ENCODE peak calls at places on chromosomes 1 and 21, in eight cellular contexts. Y is stomach, D is GM23338, N is K562, F is sigmoid colon, Z is SK-N-MC, O is endothelial cell of umbilical vein, J is SK-N-SH. V is an unnamed sample.

GRCh38 chr1:200861937-200862647 is 10.7 kb upstream of the GPR25 start:
- DNase-seq in Y (no peak), D (no peak), N (no peak), F (no peak), Z (no peak), O (no peak), J (no peak), V (no peak)

GRCh38 chr1:82896036-82896435 is 1095.3 kb downstream of the ADGRL2 start:
- DNase-seq in Y (no peak), D (no peak), N (no peak), F (no peak), Z (no peak), O (no peak), J (no peak), V (no peak)

GRCh38 chr1:97006044-97006676 is 284.6 kb downstream of the PTBP2 start:
- DNase-seq in Y (no peak), D (no peak), N (no peak), F (no peak), Z (no peak), O (peak; percentile 73), J (no peak), V (no peak)

GRCh38 chr1:110211503-110212164 is 1.5 kb downstream of the KCNC4 start:
- DNase-seq in Y (no peak), D (peak; percentile 45), N (no peak), F (no peak), Z (no peak), O (peak; percentile 16), J (no peak), V (no peak)

GRCh38 chr1:209513226-209513625 is 70.3 kb upstream of the CAMK1G start:
- DNase-seq in Y (no peak), D (peak; percentile 84), N (peak; percentile 32), F (no peak), Z (peak; percentile 30), O (peak; percentile 16), J (peak; percentile 49), V (no peak)

GRCh38 chr1:180085331-180085730 is 69.3 kb upstream of the QSOX1 start:
- DNase-seq in Y (no peak), D (no peak), N (no peak), F (no peak), Z (no peak), O (no peak), J (no peak), V (no peak)

GRCh38 chr1:49181033-49181432 is 404.3 kb upstream of the BEND5 start:
- DNase-seq in Y (no peak), D (no peak), N (no peak), F (no peak), Z (no peak), O (no peak), J (no peak), V (no peak)

GRCh38 chr1:204528241-204528640 is 12.0 kb downstream of the MDM4 start:
- DNase-seq in Y (no peak), D (no peak), N (no peak), F (no peak), Z (no peak), O (no peak), J (no peak), V (no peak)

GRCh38 chr1:113783254-113784103 is 24.2 kb upstream of the PHTF1 start:
- DNase-seq in Y (no peak), D (no peak), N (no peak), F (no peak), Z (peak; percentile 63), O (peak; percentile 19), J (no peak), V (peak; percentile 44)

GRCh38 chr1:54069792-54070548 is 16.6 kb downstream of the TCEANC2 start:
- DNase-seq in Y (no peak), D (peak; percentile 56), N (peak; percentile 57), F (no peak), Z (peak; percentile 68), O (peak; percentile 69), J (peak; percentile 68), V (no peak)

GRCh38 chr1:145747398-145748247 is 28.3 kb downstream of the CD160 start:
- DNase-seq in Y (no peak), D (no peak), N (no peak), F (no peak), Z (no peak), O (no peak), J (no peak), V (no peak)

GRCh38 chr1:16117369-16117768 is 38.5 kb downstream of the EPHA2 start:
- DNase-seq in Y (no peak), D (no peak), N (no peak), F (no peak), Z (no peak), O (no peak), J (no peak), V (no peak)

GRCh38 chr1:243917863-243918565 is 68.0 kb upstream of the AKT3 start:
- DNase-seq in Y (no peak), D (peak; percentile 5), N (no peak), F (no peak), Z (no peak), O (no peak), J (no peak), V (no peak)

GRCh38 chr1:118918940-118919259 is 69.2 kb downstream of the TBX15 start:
- DNase-seq in Y (no peak), D (no peak), N (no peak), F (no peak), Z (no peak), O (no peak), J (no peak), V (no peak)

GRCh38 chr1:203517426-203517974 is 23.5 kb downstream of the OPTC start:
- DNase-seq in Y (no peak), D (no peak), N (no peak), F (no peak), Z (no peak), O (no peak), J (no peak), V (no peak)

GRCh38 chr1:2821970-2822620 is 20.6 kb upstream of the TTC34 start:
- DNase-seq in Y (peak; percentile 66), D (peak; percentile 58), N (peak; percentile 74), F (no peak), Z (no peak), O (no peak), J (peak; percentile 82), V (peak; percentile 32)

GRCh38 chr1:230292739-230293720 is 133.1 kb downstream of the PGBD5 start:
- DNase-seq in Y (no peak), D (no peak), N (no peak), F (peak; percentile 59), Z (no peak), O (no peak), J (no peak), V (no peak)

GRCh38 chr1:99634971-99635624 is 10.8 kb upstream of the PALMD start:
- DNase-seq in Y (no peak), D (no peak), N (no peak), F (no peak), Z (no peak), O (no peak), J (no peak), V (no peak)

GRCh38 chr1:204507317-204508105 is 8.7 kb upstream of the MDM4 start:
- DNase-seq in Y (no peak), D (peak; percentile 94), N (peak; percentile 40), F (no peak), Z (no peak), O (peak; percentile 36), J (peak; percentile 59), V (no peak)

GRCh38 chr1:64903593-64903992 is 62.8 kb downstream of the JAK1 start:
- DNase-seq in Y (no peak), D (no peak), N (no peak), F (no peak), Z (no peak), O (no peak), J (no peak), V (no peak)

GRCh38 chr1:21573971-21574458 is 64.8 kb downstream of the ALPL start:
- DNase-seq in Y (peak; percentile 80), D (peak; percentile 92), N (peak; percentile 60), F (peak; percentile 77), Z (no peak), O (peak; percentile 99), J (peak; percentile 85), V (peak; percentile 46)

GRCh38 chr1:10288059-10288615 is 77.8 kb downstream of the KIF1B start:
- DNase-seq in Y (no peak), D (no peak), N (no peak), F (no peak), Z (no peak), O (no peak), J (no peak), V (no peak)

GRCh38 chr1:162003825-162004205 is 19.9 kb downstream of the OLFML2B start:
- DNase-seq in Y (no peak), D (no peak), N (no peak), F (no peak), Z (peak; percentile 98), O (peak; percentile 33), J (no peak), V (no peak)

GRCh38 chr21:46023126-46023985 is 41.8 kb downstream of the COL6A1 start:
- DNase-seq in Y (no peak), D (no peak), N (peak; percentile 2), F (peak; percentile 65), Z (no peak), O (no peak), J (no peak), V (no peak)

GRCh38 chr1:61284933-61285332 is 202.6 kb downstream of the NFIA start:
- DNase-seq in Y (no peak), D (no peak), N (no peak), F (no peak), Z (no peak), O (no peak), J (no peak), V (no peak)

GRCh38 chr1:219806020-219806419 is 122.3 kb downstream of the SLC30A10 start:
- DNase-seq in Y (no peak), D (no peak), N (no peak), F (no peak), Z (no peak), O (no peak), J (no peak), V (no peak)

GRCh38 chr1:47437518-47438320 is at the start of gene FOXD2:
- DNase-seq in Y (peak; percentile 87), D (peak; percentile 82), N (peak; percentile 97), F (peak; percentile 88), Z (no peak), O (peak; percentile 82), J (peak; percentile 96), V (peak; percentile 94)

GRCh38 chr1:30765610-30766434 is 8.2 kb upstream of the LAPTM5 start:
- DNase-seq in Y (no peak), D (no peak), N (peak; percentile 70), F (no peak), Z (no peak), O (no peak), J (no peak), V (no peak)
- TF ChIP-seq POLR2AphosphoS5 in Y (no peak), D (no peak), N (no peak), F (no peak), Z (no peak), O (no peak), J (no peak), V (no peak)

GRCh38 chr21:32888971-32889370 is 117.4 kb upstream of the PAXBP1 start:
- DNase-seq in Y (no peak), D (peak; percentile 8), N (no peak), F (no peak), Z (no peak), O (no peak), J (no peak), V (no peak)
- H3K27ac ChIP-seq in Y (no peak overlapping the region), D (no peak overlapping the region), N (no peak overlapping the region), F (no peak overlapping the region), Z (no peak overlapping the region), O (no peak overlapping the region), J (no peak overlapping the region), V (no peak overlapping the region)

GRCh38 chr1:12549460-12550349 is 68.3 kb downstream of the DHRS3 start:
- DNase-seq in Y (peak; percentile 75), D (no peak), N (peak; percentile 75), F (peak; percentile 92), Z (no peak), O (peak; percentile 98), J (no peak), V (peak; percentile 73)
- TF ChIP-seq POLR2AphosphoS5 in Y (peak; percentile 23), D (no peak), N (no peak), F (peak; percentile 53), Z (no peak), O (peak; percentile 67), J (peak; percentile 30), V (no peak)

GRCh38 chr1:178512566-178513277 is at the start of gene TEX35:
- DNase-seq in Y (no peak), D (no peak), N (no peak), F (peak; percentile 53), Z (no peak), O (no peak), J (no peak), V (no peak)
- H3K27ac ChIP-seq in Y (no peak within 1 kb of the TSS), D (no peak within 1 kb of the TSS), N (no peak within 1 kb of the TSS), F (no peak within 1 kb of the TSS), Z (no peak within 1 kb of the TSS), O (no peak within 1 kb of the TSS), J (no peak within 1 kb of the TSS), V (no peak within 1 kb of the TSS)

V was measured in transverse colon.